ENCODE peak calls at places on chromosomes 12 and 14, in seven cellular contexts. T is sigmoid colon; J is fibroblast of the conjunctiva; Z is amniotic stem cell; I is naive thymus-derived CD4-positive, alpha-beta T cell; Y is hypothalamus; Q is GM13977. D is an unnamed sample.

GRCh38 chr12:67434653-67435375 is 165.7 kb downstream of the CAND1 start:
- DNase-seq in I (no peak), Q (no peak), T (no peak), J (peak; percentile 77), Z (peak; percentile 89), Y (no peak), D (no peak)

GRCh38 chr12:39533951-39534350 is 85.7 kb downstream of the ABCD2 start:
- DNase-seq in Q (no peak), J (no peak), I (no peak), T (no peak), Y (no peak), Z (no peak), D (no peak)

GRCh38 chr14:79278798-79279644 is 932.3 kb downstream of the DIO2 start:
- DNase-seq in T (peak; percentile 93), Q (peak; percentile 33), J (peak; percentile 30), Y (no peak), Z (peak; percentile 44), I (no peak), D (peak; percentile 85)

GRCh38 chr12:44000309-44000952 is 164.6 kb downstream of the TMEM117 start:
- DNase-seq in Y (no peak), I (peak; percentile 14), Q (peak; percentile 22), J (peak; percentile 9), T (no peak), Z (no peak), D (peak; percentile 67)

GRCh38 chr12:66139328-66139727 is 8.8 kb upstream of the LLPH start:
- DNase-seq in J (no peak), Q (no peak), Z (no peak), I (no peak), T (no peak), Y (no peak), D (no peak)

GRCh38 chr14:34699873-34700621 is 14.3 kb downstream of the CFL2 start:
- DNase-seq in Y (no peak), I (no peak), J (peak; percentile 78), T (no peak), Z (peak; percentile 56), Q (no peak), D (no peak)

GRCh38 chr12:131536337-131536736 is 174.6 kb upstream of the SFSWAP start:
- DNase-seq in T (no peak), Y (no peak), J (no peak), I (peak; percentile 54), Q (no peak), Z (no peak), D (no peak)

GRCh38 chr12:24993756-24994155 is 44.9 kb upstream of the BCAT1 start:
- DNase-seq in Y (no peak), Q (no peak), Z (no peak), J (no peak), T (no peak), I (no peak), D (no peak)

GRCh38 chr14:98932436-98933325 is 339.3 kb downstream of the BCL11B start:
- DNase-seq in J (no peak), I (peak; percentile 55), Q (no peak), Z (no peak), Y (no peak), T (peak; percentile 17), D (no peak)

GRCh38 chr12:87157791-87158190 is 871.4 kb downstream of the C12orf50 start:
- DNase-seq in Q (no peak), Y (no peak), T (no peak), I (no peak), J (peak; percentile 91), Z (peak; percentile 85), D (no peak)

GRCh38 chr12:51008329-51008728 is 17.9 kb downstream of the SLC11A2 start:
- DNase-seq in Q (no peak), Y (no peak), Z (no peak), T (no peak), I (no peak), J (no peak), D (no peak)

GRCh38 chr14:54702492-54702891 is 135.6 kb downstream of the SAMD4A start:
- DNase-seq in Q (no peak), T (no peak), Y (no peak), Z (no peak), I (no peak), J (no peak), D (no peak)

GRCh38 chr14:22303589-22304195 is 285.3 kb downstream of the DAD1 start:
- DNase-seq in Z (no peak), I (peak; percentile 9), Y (no peak), Q (peak; percentile 40), J (no peak), T (no peak), D (no peak)

GRCh38 chr14:58428011-58428807 is 690 bp downstream of the KIAA0586 start:
- DNase-seq in J (peak; percentile 41), Y (no peak), I (no peak), T (no peak), Q (no peak), Z (peak; percentile 13), D (no peak)

GRCh38 chr12:49838973-49839633 is 3.8 kb downstream of the BCDIN3D start:
- DNase-seq in T (no peak), Q (peak; percentile 55), J (no peak), Y (no peak), Z (no peak), I (peak; percentile 59), D (no peak)

GRCh38 chr14:93044116-93044515 is 71.6 kb downstream of the ITPK1 start:
- DNase-seq in I (no peak), Y (no peak), T (no peak), Q (no peak), J (no peak), Z (no peak), D (no peak)

GRCh38 chr12:16094437-16094836 is 183.0 kb downstream of the SLC15A5 start:
- DNase-seq in I (no peak), J (no peak), Q (no peak), Z (no peak), T (no peak), Y (no peak), D (no peak)

GRCh38 chr12:93333054-93333453 is 44.7 kb upstream of the NUDT4 start:
- DNase-seq in Z (no peak), T (no peak), Y (no peak), J (no peak), I (no peak), Q (no peak), D (no peak)

GRCh38 chr12:93638954-93639353 is 38.2 kb upstream of the CRADD start:
- DNase-seq in J (no peak), Q (no peak), I (no peak), T (no peak), Z (no peak), Y (no peak), D (no peak)

GRCh38 chr12:108995370-108995992 is 25.4 kb downstream of the SVOP start:
- DNase-seq in T (no peak), Q (no peak), Z (no peak), I (no peak), J (no peak), Y (no peak), D (no peak)

GRCh38 chr12:105229446-105229845 is 6.5 kb downstream of the APPL2 start:
- DNase-seq in J (no peak), Z (no peak), Q (no peak), T (no peak), I (no peak), Y (no peak), D (no peak)